ENCODE peak calls at places on chromosomes 11 and 22, in five cellular contexts. Q is left ventricle myocardium inferior, Z is HepG2, O is fibroblast of lung, L is ACHN. A is an unnamed sample.
A peak's percentile ranks its signal among the peaks of the same experiment; 100 is the strongest.

GRCh38 chr22:40450651-40451050 is 80.3 kb downstream of the SGSM3 start:
- DNase-seq in L (no peak), O (no peak), Q (no peak), Z (no peak), A (no peak)

GRCh38 chr11:110710520-110711381 is 1.5 kb downstream of the ARHGAP20 start:
- DNase-seq in O (peak; percentile 43), Z (peak; percentile 9), L (no peak), Q (peak; percentile 23), A (peak; percentile 29)

GRCh38 chr11:101617735-101618332 is 34.0 kb upstream of the TRPC6 start:
- DNase-seq in L (no peak), Z (no peak), Q (no peak), O (peak; percentile 37), A (no peak)

GRCh38 chr11:111069076-111069475 is 176.4 kb upstream of the POU2AF2 start:
- DNase-seq in Z (peak; percentile 45), L (peak; percentile 3), Q (no peak), O (peak; percentile 36), A (no peak)

GRCh38 chr11:1237128-1237580 is 14.3 kb downstream of the MUC5B start:
- DNase-seq in Z (no peak), L (no peak), Q (no peak), O (no peak), A (peak; percentile 18)

GRCh38 chr22:43515902-43516301 is 104.1 kb downstream of the MPPED1 start:
- DNase-seq in O (no peak), Z (no peak), Q (no peak), L (no peak), A (no peak)

GRCh38 chr22:28025866-28026575 is 107.0 kb upstream of the PITPNB start:
- DNase-seq in Q (peak; percentile 4), O (no peak), Z (no peak), L (no peak), A (no peak)

GRCh38 chr11:64723117-64723906 is at the start of gene NRXN2:
- DNase-seq in Z (peak; percentile 34), O (peak; percentile 68), L (peak; percentile 78), Q (peak; percentile 86), A (peak; percentile 90)

GRCh38 chr22:24894998-24895397 is 51.5 kb downstream of the LHFPL7 start:
- DNase-seq in O (peak; percentile 65), L (peak; percentile 45), Q (peak; percentile 80), Z (peak; percentile 61), A (peak; percentile 87)

GRCh38 chr11:69974528-69974927 is 103.6 kb upstream of the ANO1 start:
- DNase-seq in Z (no peak), O (no peak), Q (no peak), L (no peak), A (no peak)

GRCh38 chr11:114137054-114137453 is 77.5 kb downstream of the ZBTB16 start:
- DNase-seq in O (no peak), Z (no peak), Q (no peak), L (no peak), A (no peak)

GRCh38 chr22:49827853-49828598 is at the start of gene BRD1:
- DNase-seq in L (peak; percentile 58), Z (no peak), Q (peak; percentile 70), O (peak; percentile 69), A (peak; percentile 79)

GRCh38 chr11:112734207-112734606 is 227.0 kb upstream of the NCAM1 start:
- DNase-seq in Q (no peak), L (peak; percentile 8), O (peak; percentile 29), Z (no peak), A (peak; percentile 35)

GRCh38 chr11:106456651-106457050 is 379.2 kb downstream of the AASDHPPT start:
- DNase-seq in L (no peak), Z (no peak), O (peak; percentile 70), Q (no peak), A (no peak)

GRCh38 chr11:96779030-96779429 is 389.2 kb downstream of the JRKL start:
- DNase-seq in Q (no peak), O (no peak), Z (no peak), L (no peak), A (no peak)

GRCh38 chr11:10654211-10655150 is 39.1 kb downstream of the IRAG1 start:
- DNase-seq in O (peak; percentile 76), Z (peak; percentile 57), L (peak; percentile 48), Q (no peak), A (no peak)

A was measured in left cardiac atrium.